ENCODE peak calls at places on chromosomes 16 and 17, in four cellular contexts. One of them, this sample, is unnamed.

GRCh38 chr16:55515110-55515509 is 6.2 kb downstream of the LPCAT2 start:
- DNase-seq in testis: no peak
- DNase-seq in PC-9: no peak
- DNase-seq in heart right ventricle: no peak
- DNase-seq in this sample: no peak

GRCh38 chr17:8745586-8746500 is 1.2 kb upstream of the CCDC42 start:
- DNase-seq in testis: peak; percentile 81
- DNase-seq in PC-9: peak; percentile 59
- DNase-seq in heart right ventricle: peak; percentile 71
- DNase-seq in this sample: peak; percentile 91

GRCh38 chr17:67500261-67500660 is 123.2 kb downstream of the PITPNC1 start:
- DNase-seq in testis: no peak
- DNase-seq in PC-9: no peak
- DNase-seq in heart right ventricle: no peak
- DNase-seq in this sample: no peak

GRCh38 chr16:11734025-11734652 is 8.5 kb downstream of the TXNDC11 start:
- DNase-seq in testis: no peak
- DNase-seq in PC-9: no peak
- DNase-seq in heart right ventricle: peak; percentile 39
- DNase-seq in this sample: no peak

GRCh38 chr17:8739104-8739503 is 5.5 kb downstream of the CCDC42 start:
- DNase-seq in testis: no peak
- DNase-seq in PC-9: no peak
- DNase-seq in heart right ventricle: no peak
- DNase-seq in this sample: no peak

GRCh38 chr17:19278729-19279128 is 41.6 kb downstream of the EPN2 start:
- DNase-seq in testis: no peak
- DNase-seq in PC-9: no peak
- DNase-seq in heart right ventricle: no peak
- DNase-seq in this sample: no peak

GRCh38 chr17:9290226-9290613 is 268.9 kb downstream of the NTN1 start:
- DNase-seq in testis: no peak
- DNase-seq in PC-9: no peak
- DNase-seq in heart right ventricle: no peak
- DNase-seq in this sample: no peak

GRCh38 chr16:85535352-85536072 is 77.6 kb upstream of the GSE1 start:
- DNase-seq in testis: no peak
- DNase-seq in PC-9: no peak
- DNase-seq in heart right ventricle: no peak
- DNase-seq in this sample: peak; percentile 62

GRCh38 chr16:59170065-59170712 is 436.1 kb upstream of the GOT2 start:
- DNase-seq in testis: peak; percentile 18
- DNase-seq in PC-9: no peak
- DNase-seq in heart right ventricle: no peak
- DNase-seq in this sample: no peak

GRCh38 chr16:2042666-2043295 is 4.9 kb downstream of the NTHL1 start:
- DNase-seq in testis: no peak
- DNase-seq in PC-9: no peak
- DNase-seq in heart right ventricle: no peak
- DNase-seq in this sample: no peak

GRCh38 chr17:77349976-77350830 is 209.4 kb downstream of the SEC14L1 start:
- DNase-seq in testis: peak; percentile 49
- DNase-seq in PC-9: no peak
- DNase-seq in heart right ventricle: peak; percentile 65
- DNase-seq in this sample: no peak

GRCh38 chr17:27562777-27563455 is 68.1 kb upstream of the LGALS9 start:
- DNase-seq in testis: no peak
- DNase-seq in PC-9: no peak
- DNase-seq in heart right ventricle: no peak
- DNase-seq in this sample: no peak

GRCh38 chr16:50560903-50561863 is 13.0 kb downstream of the NKD1 start:
- DNase-seq in testis: no peak
- DNase-seq in PC-9: no peak
- DNase-seq in heart right ventricle: no peak
- DNase-seq in this sample: no peak

GRCh38 chr16:54882556-54882955 is 48.1 kb upstream of the IRX5 start:
- DNase-seq in testis: no peak
- DNase-seq in PC-9: no peak
- DNase-seq in heart right ventricle: no peak
- DNase-seq in this sample: no peak

GRCh38 chr16:64469351-64469750 is 652.5 kb downstream of the CDH11 start:
- DNase-seq in testis: no peak
- DNase-seq in PC-9: no peak
- DNase-seq in heart right ventricle: no peak
- DNase-seq in this sample: no peak

GRCh38 chr16:64469906-64470702 is 651.8 kb downstream of the CDH11 start:
- DNase-seq in testis: peak; percentile 33
- DNase-seq in PC-9: no peak
- DNase-seq in heart right ventricle: no peak
- DNase-seq in this sample: peak; percentile 38

GRCh38 chr16:64475627-64476351 is 646.1 kb downstream of the CDH11 start:
- DNase-seq in testis: no peak
- DNase-seq in PC-9: no peak
- DNase-seq in heart right ventricle: peak; percentile 11
- DNase-seq in this sample: no peak

GRCh38 chr16:64468515-64469090 is 653.3 kb downstream of the CDH11 start:
- DNase-seq in testis: no peak
- DNase-seq in PC-9: no peak
- DNase-seq in heart right ventricle: no peak
- DNase-seq in this sample: no peak

GRCh38 chr16:64470916-64471315 is 650.9 kb downstream of the CDH11 start:
- DNase-seq in testis: no peak
- DNase-seq in PC-9: no peak
- DNase-seq in heart right ventricle: no peak
- DNase-seq in this sample: no peak
- H3K4me3 ChIP-seq in testis: no peak overlapping the region
- H3K4me3 ChIP-seq in PC-9: no peak overlapping the region
- H3K4me3 ChIP-seq in heart right ventricle: no peak overlapping the region
- H3K4me3 ChIP-seq in this sample: no peak overlapping the region

GRCh38 chr16:49528564-49529150 is 155.1 kb downstream of the C16orf78 start:
- DNase-seq in testis: no peak
- DNase-seq in PC-9: no peak
- DNase-seq in heart right ventricle: no peak
- DNase-seq in this sample: no peak
- H3K4me3 ChIP-seq in testis: peak overlapping the region; percentile 17
- H3K4me3 ChIP-seq in PC-9: no peak overlapping the region
- H3K4me3 ChIP-seq in heart right ventricle: no peak overlapping the region
- H3K4me3 ChIP-seq in this sample: peak overlapping the region; percentile 38

DNA sequence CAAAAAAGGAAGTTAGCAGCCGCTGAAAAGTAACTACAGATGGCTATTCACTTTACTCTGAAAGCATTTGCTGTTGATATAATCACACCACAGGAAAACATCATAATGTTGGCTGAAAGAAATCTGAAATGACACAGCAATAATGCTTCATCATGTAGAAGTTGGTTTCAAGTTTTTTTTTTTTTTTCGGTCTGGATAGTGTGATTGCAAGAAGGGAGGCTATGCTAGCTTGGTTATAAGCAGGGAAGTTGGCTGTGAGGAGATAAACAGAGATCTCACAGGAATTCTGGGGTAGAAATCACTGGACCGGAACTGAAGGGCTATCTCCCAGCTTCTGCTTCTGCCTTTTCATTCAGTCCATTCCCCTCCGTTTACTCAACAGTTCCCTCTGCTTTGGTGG is 57.9 kb downstream of the MYO1D start:
- DNase-seq in testis: no peak
- DNase-seq in PC-9: no peak
- DNase-seq in heart right ventricle: no peak
- DNase-seq in this sample: no peak
- H3K4me3 ChIP-seq in testis: no peak overlapping the region
- H3K4me3 ChIP-seq in PC-9: no peak overlapping the region
- H3K4me3 ChIP-seq in heart right ventricle: no peak overlapping the region
- H3K4me3 ChIP-seq in this sample: no peak overlapping the region

DNA sequence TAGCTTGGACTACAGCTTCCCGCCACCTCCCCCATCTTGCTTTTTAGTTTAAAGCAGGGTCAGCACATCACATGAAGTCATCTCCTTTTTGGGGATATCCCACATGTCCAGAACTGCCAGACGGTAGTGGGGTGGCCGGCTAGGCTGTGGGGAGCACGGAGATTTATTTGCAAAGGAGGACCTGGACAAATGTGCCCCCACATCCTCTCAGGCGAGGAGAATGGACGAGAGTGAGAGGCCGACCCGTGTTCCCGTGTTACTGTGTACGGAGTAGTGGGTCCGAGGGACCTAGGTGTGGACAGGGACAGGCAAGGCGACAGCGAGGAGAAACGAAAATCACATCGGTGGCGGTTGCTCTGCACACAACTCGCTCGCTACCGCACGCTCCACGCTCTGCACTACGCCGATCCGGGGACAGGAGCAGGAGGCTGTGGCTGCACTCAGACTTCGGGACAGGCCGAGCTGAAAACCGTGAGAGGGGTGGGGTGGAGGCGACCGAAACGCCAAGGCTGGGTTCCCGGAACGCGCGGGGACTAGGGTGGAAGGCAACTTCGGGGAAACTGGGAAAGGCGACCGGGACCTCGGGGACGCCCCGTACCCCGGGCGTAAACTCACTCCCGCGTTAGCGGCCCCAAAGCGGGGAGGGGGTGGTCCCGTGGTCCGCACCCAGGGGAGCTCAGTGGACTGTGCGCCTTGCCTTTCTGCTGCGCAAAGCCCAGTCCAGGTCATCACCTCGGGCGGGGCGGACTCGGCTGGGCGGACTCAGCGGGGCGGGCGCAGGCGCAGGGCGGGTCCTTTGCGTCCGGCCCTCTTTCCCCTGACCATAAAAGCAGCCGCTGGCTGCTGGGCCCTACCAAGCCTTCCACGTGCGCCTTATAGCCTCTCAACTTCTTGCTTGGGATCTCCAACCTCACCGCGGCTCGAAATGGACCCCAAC is at the start of gene MT1A:
- DNase-seq in testis: peak; percentile 83
- DNase-seq in PC-9: peak; percentile 76
- DNase-seq in heart right ventricle: peak; percentile 78
- DNase-seq in this sample: peak; percentile 91
- H3K4me3 ChIP-seq in testis: peak within 1 kb of the TSS; percentile 47
- H3K4me3 ChIP-seq in PC-9: no peak within 1 kb of the TSS
- H3K4me3 ChIP-seq in heart right ventricle: peak within 1 kb of the TSS; percentile 48
- H3K4me3 ChIP-seq in this sample: peak within 1 kb of the TSS; percentile 51

DNA sequence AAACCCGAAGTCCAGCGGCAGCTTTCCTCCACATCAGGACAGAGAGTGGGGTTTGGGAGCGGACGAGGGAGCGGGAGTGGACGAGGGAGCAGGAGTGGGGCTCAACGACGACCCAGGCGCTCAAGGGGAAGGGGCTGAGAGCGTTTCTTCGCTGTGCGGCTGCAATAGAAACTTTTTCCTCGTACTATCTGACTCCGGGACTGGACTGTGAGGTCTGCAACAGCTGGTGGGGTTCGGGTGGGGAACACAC is 1.4 kb downstream of the FAM20A start:
- DNase-seq in testis: peak; percentile 39
- DNase-seq in PC-9: no peak
- DNase-seq in heart right ventricle: no peak
- DNase-seq in this sample: peak; percentile 55
- H3K4me3 ChIP-seq in testis: peak overlapping the region; percentile 93
- H3K4me3 ChIP-seq in PC-9: no peak overlapping the region
- H3K4me3 ChIP-seq in heart right ventricle: peak overlapping the region; percentile 51
- H3K4me3 ChIP-seq in this sample: peak overlapping the region; percentile 82

GRCh38 chr17:59462385-59462784 is 103.0 kb upstream of the DHX40 start:
- DNase-seq in testis: no peak
- DNase-seq in PC-9: no peak
- DNase-seq in heart right ventricle: no peak
- DNase-seq in this sample: no peak

GRCh38 chr17:59451706-59452105 is 113.7 kb upstream of the DHX40 start:
- DNase-seq in testis: no peak
- DNase-seq in PC-9: no peak
- DNase-seq in heart right ventricle: no peak
- DNase-seq in this sample: no peak

GRCh38 chr17:59456923-59457615 is 108.3 kb upstream of the DHX40 start:
- DNase-seq in testis: no peak
- DNase-seq in PC-9: no peak
- DNase-seq in heart right ventricle: no peak
- DNase-seq in this sample: no peak

GRCh38 chr17:59454633-59455105 is 110.7 kb upstream of the DHX40 start:
- DNase-seq in testis: no peak
- DNase-seq in PC-9: no peak
- DNase-seq in heart right ventricle: no peak
- DNase-seq in this sample: no peak

DNA sequence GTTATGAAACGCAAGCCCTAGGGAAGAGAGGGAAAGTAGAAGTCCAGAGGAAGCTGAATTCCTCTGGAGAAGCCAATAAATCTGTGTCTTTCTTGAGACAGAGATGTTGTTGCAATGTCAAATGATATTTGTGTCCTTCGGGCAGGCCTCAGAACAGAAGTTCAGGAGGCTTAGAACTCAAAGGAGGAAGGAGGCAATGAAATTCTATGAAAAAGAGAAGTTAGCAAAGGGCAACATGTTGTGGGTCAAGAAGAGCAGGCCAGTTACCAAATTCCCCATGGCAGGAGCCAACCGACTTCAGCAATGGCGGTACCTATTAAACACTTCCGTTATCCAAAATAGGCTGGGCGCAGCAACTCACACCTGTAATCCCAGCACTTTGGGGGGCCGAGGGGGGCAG is 109.0 kb upstream of the DHX40 start:
- DNase-seq in testis: no peak
- DNase-seq in PC-9: no peak
- DNase-seq in heart right ventricle: no peak
- DNase-seq in this sample: no peak
- H3K4me3 ChIP-seq in testis: no peak overlapping the region
- H3K4me3 ChIP-seq in PC-9: no peak overlapping the region
- H3K4me3 ChIP-seq in heart right ventricle: no peak overlapping the region
- H3K4me3 ChIP-seq in this sample: no peak overlapping the region

GRCh38 chr16:78866556-78866955 is 734.0 kb downstream of the MAF start:
- DNase-seq in testis: peak; percentile 26
- DNase-seq in PC-9: no peak
- DNase-seq in heart right ventricle: peak; percentile 14
- DNase-seq in this sample: peak; percentile 53
- H3K4me3 ChIP-seq in testis: no peak overlapping the region
- H3K4me3 ChIP-seq in PC-9: no peak overlapping the region
- H3K4me3 ChIP-seq in heart right ventricle: no peak overlapping the region
- H3K4me3 ChIP-seq in this sample: no peak overlapping the region

DNA sequence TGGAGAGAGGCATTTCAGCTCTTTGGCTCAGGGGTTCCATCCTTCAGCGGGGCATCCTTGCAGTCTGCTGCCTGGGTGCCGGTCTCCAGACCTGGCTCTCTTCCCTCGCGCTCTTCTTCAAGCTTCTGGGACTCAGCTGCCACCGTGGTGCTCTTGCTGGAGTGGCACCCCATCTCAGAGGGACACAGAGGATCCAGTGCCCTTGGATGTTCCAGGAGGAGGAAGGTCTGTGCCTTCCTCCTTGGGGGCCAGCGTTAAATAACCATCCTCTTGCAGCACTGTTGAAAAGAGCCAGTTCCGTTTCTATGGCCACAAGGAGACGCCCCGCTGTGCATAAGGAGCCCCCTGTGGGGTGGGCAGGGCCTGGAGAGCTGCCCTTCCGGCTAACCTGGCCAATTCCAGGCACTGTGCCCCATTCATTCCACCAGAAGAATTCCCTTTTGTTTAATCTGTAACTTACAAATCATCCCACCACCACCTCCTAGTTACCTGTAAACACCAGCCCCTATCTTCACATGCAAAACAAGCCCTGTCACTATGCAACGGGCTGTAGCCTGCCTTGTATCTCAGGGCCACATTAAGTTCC is 8.6 kb downstream of the CHD9NB start:
- DNase-seq in testis: no peak
- DNase-seq in PC-9: peak; percentile 22
- DNase-seq in heart right ventricle: no peak
- DNase-seq in this sample: peak; percentile 69
- H3K4me3 ChIP-seq in testis: no peak overlapping the region
- H3K4me3 ChIP-seq in PC-9: no peak overlapping the region
- H3K4me3 ChIP-seq in heart right ventricle: no peak overlapping the region
- H3K4me3 ChIP-seq in this sample: peak overlapping the region; percentile 29

GRCh38 chr16:693766-694165 is 3.6 kb upstream of the WDR24 start:
- DNase-seq in testis: no peak
- DNase-seq in PC-9: no peak
- DNase-seq in heart right ventricle: no peak
- DNase-seq in this sample: no peak
- H3K4me3 ChIP-seq in testis: no peak overlapping the region
- H3K4me3 ChIP-seq in PC-9: no peak overlapping the region
- H3K4me3 ChIP-seq in heart right ventricle: no peak overlapping the region
- H3K4me3 ChIP-seq in this sample: no peak overlapping the region

GRCh38 chr17:50166518-50167181 is 845 bp downstream of the SGCA start:
- DNase-seq in testis: no peak
- DNase-seq in PC-9: no peak
- DNase-seq in heart right ventricle: no peak
- DNase-seq in this sample: peak; percentile 2
- H3K4me3 ChIP-seq in testis: no peak overlapping the region
- H3K4me3 ChIP-seq in PC-9: no peak overlapping the region
- H3K4me3 ChIP-seq in heart right ventricle: no peak overlapping the region
- H3K4me3 ChIP-seq in this sample: peak overlapping the region; percentile 27